ENCODE peak calls at places on chromosomes 5 and 9, in four cellular contexts. One of them, this sample, is unnamed.

GRCh38 chr9:81417299-81417675 is 272.1 kb downstream of the TLE1 start:
- DNase-seq in activated CD8-positive, alpha-beta T cell treated with anti-CD3 and anti-CD28 coated beads for 36 hours: no peak
- DNase-seq in nephron progenitor cell: no peak
- DNase-seq in A549: no peak
- DNase-seq in this sample: no peak

GRCh38 chr5:100595152-100595811 is 60.1 kb downstream of the FAM174A start:
- DNase-seq in A549: peak; percentile 64
- DNase-seq in activated CD8-positive, alpha-beta T cell treated with anti-CD3 and anti-CD28 coated beads for 36 hours: no peak
- DNase-seq in nephron progenitor cell: no peak
- DNase-seq in this sample: no peak

GRCh38 chr5:170161069-170161468 is 55.4 kb downstream of the FOXI1 start:
- DNase-seq in activated CD8-positive, alpha-beta T cell treated with anti-CD3 and anti-CD28 coated beads for 36 hours: no peak
- DNase-seq in A549: no peak
- DNase-seq in nephron progenitor cell: no peak
- DNase-seq in this sample: no peak

GRCh38 chr9:6761306-6761705 is 3.5 kb downstream of the KDM4C start:
- DNase-seq in activated CD8-positive, alpha-beta T cell treated with anti-CD3 and anti-CD28 coated beads for 36 hours: no peak
- DNase-seq in nephron progenitor cell: no peak
- DNase-seq in A549: no peak
- DNase-seq in this sample: no peak

GRCh38 chr5:43191740-43192557 is at the start of gene NIM1K:
- DNase-seq in activated CD8-positive, alpha-beta T cell treated with anti-CD3 and anti-CD28 coated beads for 36 hours: peak; percentile 53
- DNase-seq in nephron progenitor cell: peak; percentile 85
- DNase-seq in A549: peak; percentile 32
- DNase-seq in this sample: peak; percentile 84

GRCh38 chr5:59799668-59800374 is 93.7 kb downstream of the PDE4D start:
- DNase-seq in A549: peak; percentile 68
- DNase-seq in activated CD8-positive, alpha-beta T cell treated with anti-CD3 and anti-CD28 coated beads for 36 hours: peak; percentile 24
- DNase-seq in nephron progenitor cell: peak; percentile 26
- DNase-seq in this sample: no peak

GRCh38 chr9:124697326-124698200 is 73.5 kb downstream of the NR6A1 start:
- DNase-seq in activated CD8-positive, alpha-beta T cell treated with anti-CD3 and anti-CD28 coated beads for 36 hours: no peak
- DNase-seq in A549: peak; percentile 7
- DNase-seq in nephron progenitor cell: no peak
- DNase-seq in this sample: no peak

GRCh38 chr5:67459233-67459632 is 262.6 kb upstream of the CD180 start:
- DNase-seq in nephron progenitor cell: no peak
- DNase-seq in A549: no peak
- DNase-seq in activated CD8-positive, alpha-beta T cell treated with anti-CD3 and anti-CD28 coated beads for 36 hours: no peak
- DNase-seq in this sample: no peak

GRCh38 chr5:148976569-148977321 is 86.1 kb downstream of the SH3TC2 start:
- DNase-seq in activated CD8-positive, alpha-beta T cell treated with anti-CD3 and anti-CD28 coated beads for 36 hours: no peak
- DNase-seq in A549: no peak
- DNase-seq in nephron progenitor cell: no peak
- DNase-seq in this sample: no peak

This sample was measured in ecto neural progenitor cell.